ENCODE peak calls at places on chromosome 1, in eight cellular contexts. M, U, H, G, V, L, R and P are unnamed samples. For H3K4me1, the result is how much of the 10 kb centered on the place peaks cover.

GRCh38 chr1:204623894-204624361 is 61.6 kb downstream of the LRRN2 start:
- DNase-seq in M (no peak), U (no peak), H (peak), G (no peak), V (no peak), L (no peak), R (peak), P (no peak)

GRCh38 chr1:44636711-44637589 is 37.3 kb downstream of the TMEM53 start:
- DNase-seq in M (no peak), U (peak), H (no peak), G (no peak), V (no peak), L (no peak), R (no peak), P (peak)

GRCh38 chr1:63557365-63557987 is 34.2 kb downstream of the EFCAB7 start:
- DNase-seq in M (no peak), U (no peak), H (peak), G (no peak), V (no peak), L (no peak), R (no peak), P (no peak)

GRCh38 chr1:230708631-230709580 is 5.0 kb downstream of the AGT start:
- DNase-seq in M (no peak), U (peak), H (no peak), G (peak), V (peak), L (no peak), R (no peak), P (peak)

GRCh38 chr1:206797534-206798383 is 25.5 kb upstream of the IL10 start:
- DNase-seq in M (no peak), U (peak), H (peak), G (no peak), V (no peak), L (no peak), R (no peak), P (no peak)

GRCh38 chr1:184622136-184622823 is 132.4 kb downstream of the EDEM3 start:
- DNase-seq in M (peak), U (no peak), H (no peak), G (peak), V (peak), L (peak), R (peak), P (peak)

GRCh38 chr1:164731161-164731747 is 172.3 kb downstream of the PBX1 start:
- DNase-seq in M (no peak), U (no peak), H (no peak), G (no peak), V (no peak), L (no peak), R (no peak), P (no peak)

GRCh38 chr1:75133754-75134655 is at the start of gene LHX8:
- DNase-seq in M (no peak), U (no peak), H (peak), G (no peak), V (no peak), L (no peak), R (no peak), P (no peak)

GRCh38 chr1:43983253-43983904 is 4.4 kb downstream of the B4GALT2 start:
- DNase-seq in M (no peak), U (peak), H (no peak), G (no peak), V (no peak), L (no peak), R (no peak), P (no peak)

GRCh38 chr1:38818706-38819439 is 40.7 kb downstream of the RRAGC start:
- DNase-seq in M (no peak), U (no peak), H (peak), G (no peak), V (no peak), L (no peak), R (no peak), P (no peak)
- TF ChIP-seq CTCF in M (no peak), U (no peak), H (peak), G (no peak), V (no peak), L (no peak), R (no peak), P (no peak)

DNA sequence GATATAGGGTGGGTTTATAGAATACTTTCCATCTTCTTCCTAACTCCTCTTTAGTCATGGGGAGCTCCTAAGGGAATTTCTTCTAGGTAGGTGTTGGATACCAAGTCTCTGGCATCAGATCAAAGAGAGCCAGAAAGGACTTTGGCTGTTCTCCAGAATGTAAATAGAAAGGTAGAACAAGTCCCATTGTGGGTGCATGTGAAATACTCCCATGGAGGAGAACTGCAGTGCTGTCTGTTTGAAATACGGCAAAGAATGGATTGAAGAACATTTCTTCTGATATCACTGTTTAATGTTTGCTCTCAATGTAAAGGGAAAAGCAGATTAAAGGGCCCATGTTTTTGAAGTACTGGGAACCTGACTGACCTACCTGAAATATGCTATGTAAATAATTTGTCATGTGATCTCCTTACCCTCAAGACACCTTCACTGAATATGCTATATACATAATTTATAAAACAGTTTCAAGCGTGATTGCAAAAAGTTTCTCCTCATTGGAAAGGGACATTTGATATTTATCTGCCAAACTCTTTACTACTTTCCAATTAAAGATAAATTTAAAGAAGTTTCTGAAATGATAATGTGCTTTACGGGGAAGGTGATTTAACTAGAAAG is 65.9 kb downstream of the LAMC1 start:
- DNase-seq in M (no peak), U (no peak), H (no peak), G (no peak), V (no peak), L (peak), R (no peak), P (no peak)
- H3K4me1 ChIP-seq in M (under half), U (half or more), H (under half), G (under half), V (half or more), L (under half), R (under half), P (half or more)

DNA sequence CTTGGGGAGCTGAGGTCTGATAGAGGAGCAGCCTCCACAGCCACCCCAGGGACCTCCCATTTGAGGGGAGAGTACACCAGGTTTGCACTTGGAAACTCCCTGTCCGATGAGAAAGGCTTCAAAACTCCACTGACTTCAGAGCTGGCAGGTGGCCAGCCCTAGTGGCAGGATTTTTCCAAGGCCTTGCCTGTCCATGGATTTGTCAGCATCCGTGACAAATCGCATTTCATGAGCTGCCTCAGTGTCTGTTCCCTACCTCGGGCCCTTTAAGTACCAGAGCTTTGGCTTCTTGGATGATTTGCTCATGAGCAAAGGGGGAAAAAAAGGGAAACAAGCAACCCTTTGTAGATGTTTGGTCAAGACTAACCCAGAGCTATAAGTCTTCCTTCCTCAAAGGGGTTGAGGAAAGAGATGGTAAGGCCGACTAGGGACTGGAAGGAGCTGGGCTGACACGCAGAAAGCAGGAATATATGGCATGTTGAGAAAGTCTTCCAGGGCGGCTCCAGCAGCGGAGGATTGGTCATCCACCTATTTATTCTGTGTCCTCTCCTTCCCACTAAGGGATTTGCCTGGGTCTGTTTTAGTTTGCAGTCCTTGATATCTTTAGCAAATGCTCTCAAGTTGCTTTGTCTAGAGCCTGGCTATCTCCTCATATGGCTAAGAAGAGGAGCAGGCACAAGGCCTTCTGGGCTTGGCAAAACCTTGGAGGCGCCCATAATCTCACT is 2.7 kb upstream of the HSPG2 start:
- DNase-seq in M (peak), U (peak), H (no peak), G (peak), V (peak), L (peak), R (peak), P (peak)
- TF ChIP-seq CTCF in M (peak), U (peak), H (peak), G (peak), V (peak), L (peak), R (peak), P (peak)

GRCh38 chr1:26290061-26290415 is 10.2 kb downstream of the SH3BGRL3 start:
- DNase-seq in M (no peak), U (no peak), H (no peak), G (no peak), V (no peak), L (no peak), R (no peak), P (no peak)

GRCh38 chr1:26289158-26290059 is 9.5 kb downstream of the SH3BGRL3 start:
- DNase-seq in M (no peak), U (no peak), H (no peak), G (no peak), V (no peak), L (no peak), R (peak), P (no peak)

GRCh38 chr1:26287033-26287711 is 7.3 kb downstream of the SH3BGRL3 start:
- DNase-seq in M (no peak), U (no peak), H (peak), G (no peak), V (peak), L (no peak), R (peak), P (peak)

GRCh38 chr1:26290416-26291261 is 10.8 kb downstream of the SH3BGRL3 start:
- DNase-seq in M (no peak), U (no peak), H (no peak), G (no peak), V (no peak), L (no peak), R (peak), P (peak)

GRCh38 chr1:26288311-26288941 is 8.5 kb downstream of the SH3BGRL3 start:
- DNase-seq in M (no peak), U (no peak), H (no peak), G (no peak), V (no peak), L (no peak), R (peak), P (no peak)
- H3K4me1 ChIP-seq in M (under half), U (under half), H (under half), G (under half), V (half or more), L (under half), R (under half), P (under half)

DNA sequence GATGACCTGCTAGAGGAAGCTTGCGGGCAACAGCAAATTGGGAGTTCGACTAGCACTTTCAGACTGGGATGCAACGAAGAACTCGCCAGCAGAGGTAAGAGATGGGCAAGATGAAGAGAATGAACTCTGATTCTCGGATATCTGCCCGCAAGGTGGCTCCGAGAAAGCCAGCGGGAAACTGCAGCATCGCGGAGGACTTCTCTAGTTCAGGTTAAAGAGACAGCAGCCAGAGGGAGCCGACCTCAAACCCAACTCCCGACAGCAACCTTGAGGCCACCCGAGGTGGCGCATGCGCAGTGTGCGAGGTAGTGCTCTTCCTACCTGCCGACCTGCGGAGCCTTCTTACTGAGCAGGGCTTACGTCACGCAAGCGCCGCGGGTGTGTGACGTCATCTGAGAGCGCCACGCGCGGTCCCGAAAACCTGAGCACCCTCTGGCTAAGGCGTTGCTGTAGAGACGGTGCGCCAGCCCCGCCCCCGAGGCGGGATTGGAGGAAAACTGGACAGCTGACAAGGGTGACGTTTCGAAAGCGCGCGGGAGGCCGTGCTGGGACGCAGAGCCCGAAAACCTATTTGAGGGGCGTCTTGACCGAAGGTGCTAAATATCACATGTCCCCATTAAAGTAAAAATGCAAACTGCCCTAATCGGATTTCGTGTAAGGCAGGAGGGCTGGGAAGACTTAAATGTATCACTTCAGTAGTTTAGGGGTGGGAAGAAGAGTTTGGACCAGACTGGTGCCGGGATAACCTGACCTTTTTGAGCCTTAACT is 110.5 kb upstream of the SLC25A33 start:
- DNase-seq in M (peak), U (peak), H (peak), G (peak), V (peak), L (peak), R (peak), P (peak)
- TF ChIP-seq CTCF in M (peak), U (no peak), H (peak), G (peak), V (peak), L (no peak), R (no peak), P (peak)

GRCh38 chr1:156503672-156504055 is 3.1 kb upstream of the MEF2D start:
- DNase-seq in M (no peak), U (peak), H (no peak), G (no peak), V (no peak), L (no peak), R (no peak), P (peak)

GRCh38 chr1:156502396-156502748 is 1.8 kb upstream of the MEF2D start:
- DNase-seq in M (no peak), U (peak), H (no peak), G (no peak), V (no peak), L (no peak), R (no peak), P (no peak)

GRCh38 chr1:156504062-156504813 is 3.7 kb upstream of the MEF2D start:
- DNase-seq in M (no peak), U (no peak), H (no peak), G (no peak), V (no peak), L (no peak), R (peak), P (peak)

GRCh38 chr1:156500847-156501686 is 492 bp upstream of the MEF2D start:
- DNase-seq in M (peak), U (peak), H (peak), G (peak), V (peak), L (peak), R (peak), P (peak)

GRCh38 chr1:156502749-156503671 is 2.4 kb upstream of the MEF2D start:
- DNase-seq in M (peak), U (peak), H (peak), G (peak), V (peak), L (peak), R (peak), P (peak)
- H3K4me1 ChIP-seq in M (under half), U (half or more), H (under half), G (under half), V (half or more), L (under half), R (under half), P (half or more)

DNA sequence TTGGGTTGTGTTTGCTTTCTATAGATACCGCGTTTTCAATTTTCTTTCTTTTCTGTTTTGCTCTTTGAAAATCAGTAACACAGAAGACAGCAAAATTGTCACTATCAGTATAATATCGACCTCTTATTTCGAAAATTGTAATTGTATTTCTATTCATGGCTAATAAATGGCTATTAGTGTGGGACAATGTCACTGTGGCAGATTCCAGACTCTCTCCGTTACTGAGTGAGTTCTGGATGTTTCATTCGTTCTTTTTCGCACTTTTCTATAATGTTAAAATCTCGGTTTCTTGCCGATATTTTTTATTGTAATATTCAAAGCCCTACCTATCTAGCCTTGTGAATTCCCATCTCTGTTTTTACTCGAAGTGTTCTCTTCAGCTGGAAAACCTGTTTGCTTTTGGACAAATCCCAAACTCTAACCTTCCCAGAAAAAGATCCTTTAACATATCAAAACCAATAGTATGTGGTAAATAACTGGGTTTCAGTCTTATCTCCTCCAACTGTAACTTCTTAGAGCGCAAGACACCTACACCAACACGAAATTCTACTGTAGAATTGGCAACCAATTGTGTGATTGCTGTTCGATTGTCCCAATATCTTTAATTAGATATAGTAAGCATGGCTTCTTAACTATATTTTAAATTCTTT is 6.0 kb upstream of the MPZL1 start:
- DNase-seq in M (no peak), U (no peak), H (no peak), G (no peak), V (no peak), L (no peak), R (no peak), P (no peak)
- TF ChIP-seq CTCF in M (no peak), U (no peak), H (peak), G (no peak), V (peak), L (no peak), R (no peak), P (no peak)

GRCh38 chr1:234535208-234535607 is 56.2 kb upstream of the TARBP1 start:
- DNase-seq in M (no peak), U (no peak), H (no peak), G (no peak), V (no peak), L (no peak), R (no peak), P (no peak)
- H3K4me1 ChIP-seq in M (under half), U (under half), H (under half), G (half or more), V (half or more), L (half or more), R (half or more), P (half or more)

GRCh38 chr1:78377356-78377928 is 113.3 kb upstream of the PTGFR start:
- DNase-seq in M (no peak), U (peak), H (no peak), G (no peak), V (no peak), L (no peak), R (no peak), P (no peak)
- TF ChIP-seq CTCF in M (no peak), U (peak), H (no peak), G (no peak), V (no peak), L (no peak), R (no peak), P (no peak)